ENCODE peak calls at places on chromosome 9, in four cellular contexts. U is neuronal stem cell; J is cardiac muscle cell; L is CD8-positive, alpha-beta T cell. A is an unnamed sample.

GRCh38 chr9:13378171-13378570 is 98.7 kb upstream of the MPDZ start:
- DNase-seq in U (no peak), J (peak), L (no peak), A (no peak)

GRCh38 chr9:136011703-136012496 is 50.7 kb upstream of the UBAC1 start:
- DNase-seq in U (no peak), J (peak), L (no peak), A (no peak)

GRCh38 chr9:137694962-137695875 is 76.4 kb downstream of the EHMT1 start:
- DNase-seq in U (peak), J (peak), L (peak), A (peak)

GRCh38 chr9:131028931-131029573 is 20.1 kb downstream of the LAMC3 start:
- DNase-seq in U (no peak), J (no peak), L (no peak), A (no peak)

GRCh38 chr9:123358181-123358894 is 2.3 kb downstream of the CRB2 start:
- DNase-seq in U (peak), J (no peak), L (no peak), A (no peak)

GRCh38 chr9:112971415-112971814 is 40.6 kb downstream of the ZNF883 start:
- DNase-seq in U (no peak), J (peak), L (no peak), A (peak)

GRCh38 chr9:115241641-115242040 is 123.7 kb upstream of the TNC start:
- DNase-seq in U (no peak), J (no peak), L (no peak), A (no peak)

GRCh38 chr9:115209601-115210306 is 91.8 kb upstream of the TNC start:
- DNase-seq in U (no peak), J (no peak), L (no peak), A (no peak)

GRCh38 chr9:131959056-131959455 is 120.6 kb downstream of the MED27 start:
- DNase-seq in U (no peak), J (no peak), L (no peak), A (no peak)

GRCh38 chr9:105466898-105467455 is 19.1 kb downstream of the FSD1L start:
- DNase-seq in U (no peak), J (no peak), L (no peak), A (no peak)

GRCh38 chr9:80369641-80370040 is 797.9 kb downstream of the TLE4 start:
- DNase-seq in U (no peak), J (peak), L (no peak), A (no peak)

GRCh38 chr9:137975936-137976565 is 98.5 kb downstream of the CACNA1B start:
- DNase-seq in U (no peak), J (no peak), L (no peak), A (no peak)

GRCh38 chr9:131402738-131403492 is 9.0 kb downstream of the PRRC2B start:
- DNase-seq in U (no peak), J (peak), L (no peak), A (no peak)

GRCh38 chr9:127554966-127555829 is 56.9 kb upstream of the STXBP1 start:
- DNase-seq in U (no peak), J (no peak), L (no peak), A (no peak)

GRCh38 chr9:136169495-136169894 is 35.4 kb downstream of the LHX3 start:
- DNase-seq in U (no peak), J (no peak), L (no peak), A (no peak)

GRCh38 chr9:7324031-7324654 is 475.4 kb downstream of the DMAC1 start:
- DNase-seq in U (no peak), J (peak), L (no peak), A (no peak)

DNA sequence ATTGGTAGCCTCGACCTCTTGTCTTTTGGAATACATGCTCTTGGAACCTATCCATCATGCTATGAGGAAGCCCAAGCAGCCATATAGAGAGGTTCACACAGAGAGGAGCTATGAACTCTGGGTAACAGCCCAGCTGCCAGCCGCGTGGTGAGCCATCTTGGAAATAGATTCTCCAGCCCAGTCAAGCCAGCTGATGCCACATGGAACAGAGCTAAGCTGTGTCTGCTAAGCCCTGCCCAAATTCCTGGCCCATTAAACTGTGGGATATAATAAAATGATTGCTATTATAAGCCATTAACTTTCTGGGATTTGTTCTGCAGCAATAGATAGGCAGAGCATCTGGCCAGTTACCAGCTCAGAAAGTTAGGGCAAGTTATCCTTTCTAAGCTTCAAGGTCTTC is 4.9 kb upstream of the PRUNE2 start:
- DNase-seq in U (no peak), J (no peak), L (no peak), A (no peak)
- H3K27ac ChIP-seq in U (no peak), J (no peak), L (no peak), A (no peak)

DNA sequence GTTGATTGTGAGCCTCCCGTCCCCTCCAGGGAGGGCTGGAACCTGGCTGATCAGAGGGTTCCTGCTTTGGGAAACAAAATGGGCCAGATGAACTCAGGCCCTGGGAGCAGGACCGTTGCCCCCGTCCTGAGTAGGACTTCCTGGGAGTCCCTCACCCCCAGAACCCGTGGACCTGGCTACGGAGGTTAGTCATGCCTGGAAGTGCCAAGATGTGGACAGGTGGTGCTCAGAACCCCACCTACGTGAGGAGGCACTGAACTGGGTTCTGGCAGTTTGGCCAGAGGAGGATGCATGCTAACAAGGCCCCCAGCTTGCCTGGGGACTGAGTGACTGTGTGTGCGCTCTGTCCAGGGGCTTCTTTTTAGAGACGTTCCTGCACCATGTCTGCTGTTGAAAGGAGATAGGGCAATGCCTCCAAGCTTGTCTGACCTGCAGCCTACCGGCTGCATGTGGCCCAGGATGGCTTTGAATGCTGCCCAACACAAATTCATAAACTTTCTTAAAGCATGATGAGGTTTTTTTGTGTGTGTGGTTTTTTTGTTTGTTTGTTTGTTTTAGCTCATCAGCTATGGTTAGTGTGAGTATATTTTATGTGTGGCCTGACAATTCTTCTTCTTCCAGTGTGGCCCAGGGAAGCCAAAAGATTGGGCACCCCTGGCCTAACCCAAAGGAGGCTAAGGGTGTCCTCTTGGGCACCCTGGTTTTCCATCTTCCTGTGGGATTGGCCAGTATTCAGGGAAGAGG is 1.8 kb upstream of the DAB2IP start:
- DNase-seq in U (no peak), J (no peak), L (no peak), A (no peak)
- H3K27ac ChIP-seq in U (peak), J (peak), L (no peak), A (no peak)

GRCh38 chr9:93210974-93211653 is 27.2 kb downstream of the WNK2 start:
- DNase-seq in U (no peak), J (no peak), L (no peak), A (no peak)

GRCh38 chr9:93210324-93210973 is 26.5 kb downstream of the WNK2 start:
- DNase-seq in U (no peak), J (no peak), L (no peak), A (no peak)

GRCh38 chr9:93209097-93209496 is 25.2 kb downstream of the WNK2 start:
- DNase-seq in U (no peak), J (no peak), L (no peak), A (no peak)

GRCh38 chr9:93207860-93208734 is 24.2 kb downstream of the WNK2 start:
- DNase-seq in U (no peak), J (no peak), L (no peak), A (no peak)

GRCh38 chr9:93209576-93210323 is 25.8 kb downstream of the WNK2 start:
- DNase-seq in U (no peak), J (no peak), L (no peak), A (no peak)
- H3K27ac ChIP-seq in U (no peak), J (peak), L (no peak), A (no peak)

DNA sequence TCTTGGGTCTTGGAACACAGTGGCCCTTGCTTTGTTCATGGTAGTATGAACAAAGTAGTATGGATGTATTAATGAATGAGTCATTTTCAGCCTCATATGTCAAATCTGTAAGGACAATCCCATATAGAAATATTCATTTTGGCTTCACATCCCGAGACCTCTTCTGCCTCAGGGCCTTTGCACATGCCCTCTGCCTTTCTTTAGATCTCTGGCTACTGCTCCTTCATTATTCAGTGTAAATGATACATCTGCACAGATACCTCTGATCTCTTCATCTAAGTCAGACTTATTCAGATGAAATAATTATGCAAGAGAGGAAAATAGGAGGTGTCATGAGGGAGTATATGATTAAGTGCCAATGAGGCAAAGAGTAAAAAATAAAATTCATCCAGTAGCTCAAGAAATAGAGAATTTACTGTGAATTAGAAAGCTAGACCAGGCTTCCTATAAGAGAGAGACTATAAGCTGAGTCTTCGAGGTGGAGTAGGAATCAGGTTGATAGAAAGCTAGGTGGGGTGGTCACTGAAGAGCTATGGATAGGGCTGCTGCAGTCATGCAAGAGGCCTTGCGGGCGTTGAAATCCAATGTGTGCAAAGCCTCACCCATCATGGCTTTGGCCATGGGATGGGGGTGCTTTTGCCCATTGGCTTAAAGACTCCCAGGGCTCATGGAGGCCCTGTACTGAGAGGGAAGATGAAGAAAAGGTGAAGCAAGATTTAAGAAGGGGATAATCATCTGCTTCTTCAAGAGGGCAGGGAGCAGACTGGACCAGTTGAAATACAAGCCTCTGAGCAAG is 3.7 kb upstream of the TTLL11 start:
- DNase-seq in U (no peak), J (no peak), L (no peak), A (no peak)
- H3K27ac ChIP-seq in U (no peak), J (no peak), L (no peak), A (no peak)

DNA sequence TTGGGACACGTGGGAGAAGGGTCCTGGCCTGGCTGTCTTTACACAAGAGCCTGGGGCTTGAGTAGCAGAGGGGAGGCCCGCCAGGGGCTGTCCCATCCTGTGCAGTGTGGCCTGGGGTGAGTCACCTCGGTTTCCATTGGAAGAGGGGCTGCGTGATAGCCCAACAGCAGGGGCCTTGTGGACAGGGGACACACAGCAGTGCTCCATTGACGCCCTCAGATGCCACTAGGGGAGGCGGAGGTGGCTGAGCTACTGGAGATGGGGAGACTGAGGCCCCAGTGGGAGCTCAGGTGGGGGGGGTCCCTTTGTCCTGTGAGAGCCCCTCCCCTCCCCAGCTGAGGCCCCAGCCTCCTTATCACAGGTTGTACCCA is 50.0 kb upstream of the RNU6ATAC start:
- DNase-seq in U (no peak), J (no peak), L (no peak), A (no peak)
- H3K27ac ChIP-seq in U (no peak), J (no peak), L (no peak), A (no peak)

GRCh38 chr9:122128007-122128406 is 31.6 kb downstream of the NDUFA8 start:
- DNase-seq in U (no peak), J (no peak), L (no peak), A (no peak)
- H3K27ac ChIP-seq in U (no peak), J (no peak), L (no peak), A (no peak)

GRCh38 chr9:76586555-76587314 is 127.8 kb downstream of the GCNT1 start:
- DNase-seq in U (no peak), J (no peak), L (no peak), A (no peak)
- H3K27ac ChIP-seq in U (no peak), J (no peak), L (no peak), A (no peak)

GRCh38 chr9:93058357-93059096 is at the start of gene SUSD3:
- DNase-seq in U (peak), J (peak), L (peak), A (peak)
- H3K27ac ChIP-seq in U (no peak), J (no peak), L (peak), A (no peak)

GRCh38 chr9:110897899-110898298 is 140.4 kb downstream of the LPAR1 start:
- DNase-seq in U (no peak), J (no peak), L (no peak), A (no peak)

GRCh38 chr9:110895141-110895912 is 142.9 kb downstream of the LPAR1 start:
- DNase-seq in U (no peak), J (no peak), L (no peak), A (no peak)

GRCh38 chr9:110900451-110900850 is 137.8 kb downstream of the LPAR1 start:
- DNase-seq in U (no peak), J (peak), L (no peak), A (no peak)

DNA sequence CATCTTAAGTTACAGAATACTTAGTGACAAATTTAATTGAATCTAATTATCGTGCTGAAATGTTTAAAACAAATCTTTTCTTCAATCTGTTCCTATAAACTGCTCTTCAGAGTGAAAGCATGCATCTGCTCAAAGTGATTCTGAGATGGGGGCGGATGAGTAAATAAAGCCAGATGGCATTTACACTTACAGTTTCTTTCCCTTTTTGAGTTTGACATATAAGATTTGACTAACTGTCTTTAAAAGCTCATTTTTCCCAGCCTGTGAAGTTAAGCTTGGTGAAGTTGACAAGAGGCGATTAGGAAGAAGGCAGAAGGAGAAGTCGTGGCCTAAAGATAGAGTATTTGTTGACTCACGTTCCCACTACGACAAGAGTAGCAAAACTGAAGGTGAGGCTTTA is 137.4 kb downstream of the LPAR1 start:
- DNase-seq in U (no peak), J (no peak), L (no peak), A (no peak)
- H3K27ac ChIP-seq in U (no peak), J (no peak), L (no peak), A (no peak)

A was measured in iPS DF 6.9.